ENCODE peak calls at places on chromosomes 11 and 22, in four cellular contexts. M is spleen, Y is neuronal stem cell, X is PC-9. D is an unnamed sample.

GRCh38 chr11:75588067-75588481 is 26.0 kb downstream of the SERPINH1 start:
- DNase-seq in M (no peak), Y (no peak), X (no peak), D (no peak)

GRCh38 chr11:117909611-117910382 is 19.4 kb downstream of the TMPRSS13 start:
- DNase-seq in M (peak), Y (no peak), X (no peak), D (no peak)

GRCh38 chr11:113351061-113351460 is 36.5 kb upstream of the ANKK1 start:
- DNase-seq in M (no peak), Y (no peak), X (no peak), D (no peak)

GRCh38 chr11:129248618-129249017 is 56.5 kb upstream of the ARHGAP32 start:
- DNase-seq in M (no peak), Y (no peak), X (no peak), D (peak)

GRCh38 chr22:24451162-24451561 is 23.8 kb downstream of the ADORA2A start:
- DNase-seq in M (no peak), Y (no peak), X (no peak), D (no peak)

GRCh38 chr22:49936018-49936972 is 17.9 kb downstream of the CRELD2 start:
- DNase-seq in M (peak), Y (no peak), X (peak), D (peak)

GRCh38 chr22:44802071-44802700 is 49.8 kb downstream of the ARHGAP8 start:
- DNase-seq in M (no peak), Y (no peak), X (no peak), D (no peak)

GRCh38 chr11:72085836-72086475 is 5.3 kb downstream of the LRRC51 start:
- DNase-seq in M (no peak), Y (no peak), X (no peak), D (no peak)

GRCh38 chr11:6201486-6201885 is 2.5 kb downstream of the OR52W1 start:
- DNase-seq in M (no peak), Y (no peak), X (no peak), D (peak)

GRCh38 chr11:113572349-113572748 is 97.2 kb upstream of the DRD2 start:
- DNase-seq in M (no peak), Y (no peak), X (no peak), D (no peak)

GRCh38 chr11:81990659-81991443 is 742.8 kb downstream of the FAM181B start:
- DNase-seq in M (peak), Y (no peak), X (no peak), D (no peak)

GRCh38 chr11:63020671-63021255 is 5.1 kb upstream of the SLC22A8 start:
- DNase-seq in M (no peak), Y (peak), X (no peak), D (no peak)

GRCh38 chr22:44815099-44816070 is 63.0 kb downstream of the ARHGAP8 start:
- DNase-seq in M (peak), Y (no peak), X (no peak), D (no peak)

GRCh38 chr11:116287866-116288265 is 484.9 kb downstream of the BUD13 start:
- DNase-seq in M (no peak), Y (no peak), X (no peak), D (no peak)

DNA sequence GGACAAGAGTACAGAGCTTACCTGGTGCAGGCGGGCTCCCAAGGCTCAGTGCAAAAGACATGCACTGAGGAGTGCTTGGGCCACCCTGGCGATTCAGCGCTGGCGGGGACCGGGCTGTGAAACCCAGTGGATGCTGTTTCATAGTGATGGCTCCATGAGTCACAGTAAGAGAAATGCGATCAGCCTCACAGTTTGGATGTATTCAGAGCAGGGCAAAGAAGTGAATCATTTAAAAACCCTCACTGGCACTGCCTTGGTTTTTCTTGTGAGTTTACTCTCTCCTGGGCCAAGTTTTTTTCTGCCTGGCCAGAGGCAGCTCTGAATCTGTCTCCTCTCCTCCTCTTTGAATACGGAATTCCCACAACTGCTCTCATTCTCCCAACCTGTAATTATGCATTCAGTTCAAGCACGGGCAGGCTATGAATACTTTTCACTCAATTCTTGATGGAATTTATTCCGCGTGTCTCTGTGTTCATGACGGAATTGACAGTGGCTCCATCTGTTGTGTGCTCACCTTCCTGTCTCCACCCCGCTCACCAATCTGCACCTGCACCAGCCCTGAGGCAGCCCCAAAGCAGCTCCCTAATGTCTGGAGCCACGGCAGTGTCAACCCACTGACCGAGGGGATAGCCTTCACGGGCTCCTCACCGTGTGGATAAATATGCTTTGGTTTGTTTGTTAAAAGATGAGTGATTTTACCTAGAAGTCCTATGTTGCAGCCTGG is 14.9 kb downstream of the ADAMTS8 start:
- DNase-seq in M (no peak), Y (no peak), X (no peak), D (peak)
- H3K4me3 ChIP-seq in M (no peak), Y (no peak), X (no peak), D (no peak)

GRCh38 chr11:8025816-8026215 is 38.7 kb downstream of the EIF3F start:
- DNase-seq in M (no peak), Y (no peak), X (no peak), D (peak)
- H3K4me3 ChIP-seq in M (no peak), Y (no peak), X (no peak), D (no peak)

GRCh38 chr22:35384973-35385588 is 4.2 kb downstream of the HMOX1 start:
- DNase-seq in M (no peak), Y (no peak), X (no peak), D (no peak)
- H3K4me3 ChIP-seq in M (peak), Y (no peak), X (no peak), D (no peak)

DNA sequence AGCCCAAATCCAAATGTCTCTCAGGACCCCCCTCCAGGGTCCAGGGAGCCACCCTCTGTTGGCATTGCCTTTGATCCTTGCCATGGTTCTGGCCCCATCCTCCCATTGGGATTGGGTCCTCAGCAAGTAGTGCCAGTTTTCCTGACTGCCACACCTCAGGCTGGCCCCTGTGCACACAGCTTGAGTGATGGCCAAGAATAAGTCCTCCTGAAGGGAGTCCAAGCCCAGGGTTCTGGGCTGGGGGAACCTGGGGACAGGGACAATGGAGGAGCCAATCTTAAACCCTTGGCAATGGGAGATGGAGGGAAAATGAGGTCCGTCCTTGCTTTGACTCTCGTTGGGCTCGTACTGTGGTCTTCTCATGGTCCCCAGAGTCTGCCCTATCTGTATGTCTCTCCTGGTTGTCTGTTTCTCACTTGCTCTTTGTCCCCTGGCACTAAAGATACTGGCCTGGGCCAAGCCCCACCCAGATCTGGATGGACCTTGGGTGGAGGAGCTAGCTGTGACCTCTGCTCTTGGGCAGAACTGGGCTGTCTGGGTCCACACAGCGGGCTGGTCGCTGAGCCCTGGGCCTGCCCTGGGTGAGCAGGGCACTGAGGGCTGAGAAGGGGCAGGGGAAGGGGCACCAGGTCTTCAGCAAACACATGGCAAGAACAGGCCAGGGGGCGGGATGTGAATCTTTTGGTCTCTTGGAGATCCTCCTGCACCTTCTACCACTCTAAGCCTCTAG is 2.9 kb downstream of the SOX10 start:
- DNase-seq in M (no peak), Y (no peak), X (no peak), D (no peak)
- H3K4me3 ChIP-seq in M (no peak), Y (no peak), X (no peak), D (no peak)

GRCh38 chr11:8730697-8731020 is 48.1 kb downstream of the RPL27A start:
- DNase-seq in M (no peak), Y (no peak), X (no peak), D (no peak)

GRCh38 chr11:8733847-8734246 is 51.3 kb downstream of the RPL27A start:
- DNase-seq in M (no peak), Y (no peak), X (no peak), D (no peak)

GRCh38 chr11:8732276-8732675 is 49.7 kb downstream of the RPL27A start:
- DNase-seq in M (peak), Y (no peak), X (no peak), D (no peak)

GRCh38 chr11:8731647-8732188 is 49.1 kb downstream of the RPL27A start:
- DNase-seq in M (no peak), Y (no peak), X (no peak), D (no peak)

DNA sequence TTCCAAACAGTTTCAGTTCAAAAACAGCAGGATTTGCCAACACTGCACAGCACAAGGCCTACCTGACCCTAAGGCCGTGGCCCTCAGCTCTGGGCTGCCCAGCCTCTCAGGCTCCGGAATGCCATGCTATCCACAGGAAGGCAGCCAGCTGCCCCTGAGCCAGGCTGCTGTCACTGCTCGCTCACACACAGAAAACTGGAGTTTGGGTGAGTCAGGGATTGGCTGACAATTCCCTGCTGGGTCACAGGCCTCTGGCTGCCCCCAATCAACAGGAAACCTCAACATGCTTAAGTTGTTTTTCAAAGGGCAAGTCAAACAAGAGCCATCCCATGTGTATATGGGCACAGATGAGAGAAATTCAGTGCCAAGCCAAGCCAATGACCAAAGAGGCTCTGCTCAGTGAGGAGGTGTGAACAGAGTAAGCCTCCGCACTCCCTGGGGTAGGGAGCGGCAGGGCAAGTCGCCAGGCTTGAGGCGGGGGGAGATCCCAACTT is 50.2 kb downstream of the RPL27A start:
- DNase-seq in M (peak), Y (no peak), X (no peak), D (peak)
- H3K4me3 ChIP-seq in M (no peak), Y (no peak), X (no peak), D (no peak)

D was measured in cardiac fibroblast.